ENCODE peak calls at places on chromosomes 4 and X, in seven cellular contexts. L is uterus, B is A549, H is transverse colon, T is heart left ventricle, Q is lower leg skin, M is ovary. Y is an unnamed sample.

GRCh38 chr4:20159516-20159915 is 92.2 kb upstream of the SLIT2 start:
- DNase-seq in L (no peak), B (no peak), H (no peak), T (no peak), Q (no peak), M (no peak), Y (no peak)

GRCh38 chrX:19017271-19017670 is 33.4 kb upstream of the PHKA2 start:
- DNase-seq in L (no peak), B (peak), H (no peak), T (no peak), Q (no peak), M (no peak), Y (peak)

GRCh38 chr4:119906277-119906676 is 160.4 kb downstream of the MAD2L1 start:
- DNase-seq in L (no peak), B (no peak), H (no peak), T (no peak), Q (no peak), M (no peak), Y (no peak)

GRCh38 chr4:75327804-75328512 is 186.2 kb downstream of the RCHY1 start:
- DNase-seq in L (peak), B (no peak), H (no peak), T (peak), Q (peak), M (no peak), Y (no peak)

GRCh38 chr4:132557660-132558059 is 591.4 kb upstream of the PCDH10 start:
- DNase-seq in L (no peak), B (peak), H (no peak), T (no peak), Q (no peak), M (no peak), Y (no peak)

GRCh38 chr4:38673109-38673978 is 9.3 kb downstream of the KLF3 start:
- DNase-seq in L (peak), B (peak), H (peak), T (peak), Q (peak), M (peak), Y (peak)

GRCh38 chr4:52343595-52343994 is 292.5 kb downstream of the SPATA18 start:
- DNase-seq in L (no peak), B (no peak), H (no peak), T (no peak), Q (no peak), M (no peak), Y (no peak)

GRCh38 chr4:132991111-132991510 is 158.0 kb upstream of the PCDH10 start:
- DNase-seq in L (no peak), B (no peak), H (no peak), T (no peak), Q (no peak), M (no peak), Y (no peak)

GRCh38 chr4:177283167-177283566 is 26.5 kb upstream of the NEIL3 start:
- DNase-seq in L (no peak), B (no peak), H (no peak), T (no peak), Q (no peak), M (no peak), Y (no peak)

GRCh38 chr4:22986262-22986661 is 293.5 kb downstream of the GBA3 start:
- DNase-seq in L (no peak), B (no peak), H (no peak), T (no peak), Q (no peak), M (no peak), Y (no peak)

GRCh38 chr4:521636-522330 is 22.8 kb downstream of the PIGG start:
- DNase-seq in L (no peak), B (no peak), H (no peak), T (no peak), Q (no peak), M (no peak), Y (no peak)

GRCh38 chrX:5829469-5829868 is 399.2 kb downstream of the NLGN4X start:
- DNase-seq in L (no peak), B (no peak), H (no peak), T (no peak), Q (no peak), M (no peak), Y (no peak)

GRCh38 chr4:43242611-43243010 is 350.1 kb downstream of the GRXCR1 start:
- DNase-seq in L (no peak), B (no peak), H (no peak), T (no peak), Q (no peak), M (no peak), Y (no peak)

GRCh38 chrX:133922390-133922772 is 63.0 kb downstream of the GPC3 start:
- DNase-seq in L (no peak), B (no peak), H (no peak), T (peak), Q (no peak), M (no peak), Y (no peak)

GRCh38 chrX:115017455-115017854 is at the start of gene IL13RA2:
- DNase-seq in L (no peak), B (no peak), H (no peak), T (no peak), Q (no peak), M (no peak), Y (no peak)

DNA sequence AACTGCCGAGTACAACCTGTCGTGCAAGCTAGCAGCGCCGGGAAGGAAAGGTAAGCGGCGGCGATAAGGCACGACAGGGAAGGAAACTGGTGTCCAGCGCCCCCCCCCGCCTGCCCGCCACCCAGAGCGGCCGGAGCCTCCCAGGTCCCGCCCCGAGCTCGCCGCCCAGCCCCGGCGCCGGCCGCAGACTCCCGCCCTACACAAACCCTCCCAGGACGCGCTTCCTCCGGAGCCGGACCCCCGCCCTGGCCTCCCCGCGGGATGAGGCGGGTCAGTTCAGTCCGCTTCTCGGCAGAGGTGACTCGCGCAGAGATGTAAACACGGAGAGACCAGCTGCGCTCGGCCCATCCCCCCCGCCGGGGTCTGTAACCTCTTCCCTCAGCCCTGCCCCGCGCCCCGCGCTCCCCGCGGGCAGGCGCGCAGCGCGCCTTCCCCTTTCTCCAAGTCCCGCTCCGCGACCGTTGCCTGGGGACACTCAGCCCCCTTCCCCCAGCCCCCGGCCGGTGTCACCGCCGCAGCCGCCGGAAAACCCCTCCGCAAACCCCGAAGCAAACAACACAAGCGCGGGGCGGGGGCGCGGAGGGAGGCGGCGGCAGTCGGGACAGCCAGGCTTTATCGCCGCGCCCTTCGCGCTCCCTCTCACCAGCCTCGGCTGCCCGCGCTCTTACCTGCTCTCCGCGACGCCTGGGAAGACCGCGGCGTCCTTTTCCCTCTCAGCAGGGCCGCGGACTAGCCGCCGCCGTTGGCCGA is 544 bp downstream of the ELF2 start:
- DNase-seq in L (peak), B (peak), H (peak), T (peak), Q (peak), M (peak), Y (peak)
- TF ChIP-seq POLR2A in L (peak), B (no peak), H (peak), T (no peak), Q (no peak), M (peak), Y (no peak)

GRCh38 chr4:97215426-97215825 is 927.9 kb downstream of the STPG2 start:
- DNase-seq in L (no peak), B (no peak), H (no peak), T (no peak), Q (no peak), M (no peak), Y (no peak)
- TF ChIP-seq POLR2A in L (no peak), B (no peak), H (no peak), T (no peak), Q (no peak), M (no peak), Y (no peak)

DNA sequence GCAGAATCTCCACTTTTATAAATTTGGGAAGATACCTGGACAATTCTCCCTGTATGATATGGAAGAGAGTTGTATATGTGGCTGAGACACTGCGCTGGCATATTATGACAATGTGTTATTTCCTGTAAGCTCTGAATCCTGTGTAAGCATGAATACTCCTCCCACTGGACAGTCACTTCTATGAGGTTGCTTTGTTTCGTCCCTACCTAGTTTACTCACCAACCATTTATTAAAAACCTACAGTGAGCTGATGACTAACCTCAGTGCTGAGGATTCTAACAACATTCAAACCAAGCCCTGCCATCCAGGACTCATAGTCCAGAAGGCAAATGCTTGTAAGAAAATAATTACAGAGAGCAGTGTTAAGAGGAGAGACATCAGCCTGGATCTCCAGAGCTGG is 1632.9 kb upstream of the TENM3 start:
- DNase-seq in L (no peak), B (no peak), H (no peak), T (no peak), Q (no peak), M (no peak), Y (no peak)
- TF ChIP-seq POLR2A in L (no peak), B (no peak), H (no peak), T (no peak), Q (no peak), M (no peak), Y (no peak)

GRCh38 chr4:157244348-157244747 is 23.8 kb downstream of the GRIA2 start:
- DNase-seq in L (no peak), B (no peak), H (no peak), T (no peak), Q (no peak), M (no peak), Y (no peak)
- TF ChIP-seq POLR2A in L (no peak), B (no peak), H (no peak), T (no peak), Q (no peak), M (no peak), Y (no peak)